ENCODE peak calls at places on chromosomes 1 and 21, in eight cellular contexts. O is ovary; V is right atrium auricular region; X is CD8-positive, alpha-beta memory T cell; B is IMR-90; L is fibroblast of the aortic adventitia; C is suprapubic skin; Q is GM23338. I is an unnamed sample.

GRCh38 chr1:27366113-27366410 is 699 bp downstream of the MAP3K6 start:
- DNase-seq in O (peak), V (peak), X (peak), B (peak), L (no peak), C (peak), Q (peak), I (peak)

GRCh38 chr1:184158911-184159701 is 107.6 kb downstream of the TSEN15 start:
- DNase-seq in O (no peak), V (no peak), X (no peak), B (no peak), L (no peak), C (no peak), Q (peak), I (no peak)

GRCh38 chr1:28950449-28950848 is 36.1 kb downstream of the EPB41 start:
- DNase-seq in O (no peak), V (no peak), X (no peak), B (no peak), L (no peak), C (no peak), Q (no peak), I (no peak)

GRCh38 chr1:26833432-26834405 is 7.2 kb downstream of the ZDHHC18 start:
- DNase-seq in O (no peak), V (no peak), X (peak), B (no peak), L (no peak), C (no peak), Q (no peak), I (peak)

GRCh38 chr1:56223962-56224361 is 355.4 kb downstream of the PLPP3 start:
- DNase-seq in O (no peak), V (no peak), X (no peak), B (no peak), L (no peak), C (no peak), Q (no peak), I (no peak)

GRCh38 chr1:221991221-221991620 is 249.3 kb upstream of the DUSP10 start:
- DNase-seq in O (no peak), V (no peak), X (no peak), B (peak), L (peak), C (no peak), Q (no peak), I (no peak)

GRCh38 chr1:182133181-182133580 is 71.7 kb upstream of the ZNF648 start:
- DNase-seq in O (no peak), V (no peak), X (no peak), B (no peak), L (no peak), C (no peak), Q (no peak), I (no peak)

GRCh38 chr1:53075761-53076163 is 13.7 kb downstream of the PODN start:
- DNase-seq in O (peak), V (no peak), X (no peak), B (no peak), L (no peak), C (peak), Q (no peak), I (no peak)

GRCh38 chr1:152185544-152186391 is 26.7 kb upstream of the RPTN start:
- DNase-seq in O (peak), V (no peak), X (peak), B (peak), L (peak), C (no peak), Q (peak), I (peak)

GRCh38 chr21:32603131-32603530 is 9.0 kb downstream of the CFAP298 start:
- DNase-seq in O (no peak), V (no peak), X (no peak), B (no peak), L (no peak), C (no peak), Q (no peak), I (no peak)

GRCh38 chr1:43152866-43153265 is 19.2 kb downstream of the EBNA1BP2 start:
- DNase-seq in O (no peak), V (no peak), X (no peak), B (peak), L (peak), C (no peak), Q (peak), I (no peak)

GRCh38 chr1:23529146-23530088 is 1.6 kb downstream of the E2F2 start:
- DNase-seq in O (no peak), V (no peak), X (no peak), B (no peak), L (no peak), C (no peak), Q (no peak), I (no peak)

GRCh38 chr1:170731566-170732261 is 67.8 kb downstream of the PRRX1 start:
- DNase-seq in O (no peak), V (no peak), X (no peak), B (no peak), L (no peak), C (no peak), Q (no peak), I (no peak)

GRCh38 chr1:116737020-116737854 is 17.0 kb upstream of the CD2 start:
- DNase-seq in O (peak), V (peak), X (peak), B (peak), L (peak), C (peak), Q (peak), I (peak)

GRCh38 chr1:180860535-180860934 is 52.2 kb upstream of the KIAA1614 start:
- DNase-seq in O (no peak), V (no peak), X (no peak), B (no peak), L (no peak), C (no peak), Q (no peak), I (no peak)

GRCh38 chr21:21165063-21165645 is 166.9 kb downstream of the NCAM2 start:
- DNase-seq in O (no peak), V (no peak), X (no peak), B (peak), L (peak), C (no peak), Q (no peak), I (no peak)

GRCh38 chr21:30395731-30396130 is at the start of gene KRTAP13-1:
- DNase-seq in O (no peak), V (no peak), X (no peak), B (no peak), L (no peak), C (no peak), Q (no peak), I (no peak)

GRCh38 chr1:154961497-154962237 is at the start of gene PYGO2:
- DNase-seq in O (peak), V (no peak), X (peak), B (peak), L (peak), C (no peak), Q (peak), I (peak)

GRCh38 chr1:206105612-206106011 is 11.6 kb downstream of the AVPR1B start:
- DNase-seq in O (no peak), V (no peak), X (no peak), B (no peak), L (no peak), C (no peak), Q (no peak), I (no peak)

GRCh38 chr1:93317943-93318342 is 27.8 kb upstream of the DR1 start:
- DNase-seq in O (no peak), V (no peak), X (no peak), B (no peak), L (no peak), C (no peak), Q (no peak), I (no peak)

GRCh38 chr1:68051475-68051874 is 1.0 kb upstream of the DIRAS3 start:
- DNase-seq in O (peak), V (peak), X (no peak), B (peak), L (peak), C (no peak), Q (peak), I (no peak)
- H3K4me3 ChIP-seq in O (peak), V (peak), X (no peak), B (peak), L (peak), C (peak), Q (peak), I (no peak)

GRCh38 chr1:111474521-111474920 is 737 bp downstream of the C1orf162 start:
- DNase-seq in O (no peak), V (no peak), X (no peak), B (no peak), L (no peak), C (no peak), Q (no peak), I (no peak)

GRCh38 chr1:111474106-111474505 is 322 bp downstream of the C1orf162 start:
- DNase-seq in O (no peak), V (no peak), X (no peak), B (no peak), L (peak), C (no peak), Q (no peak), I (no peak)

GRCh38 chr1:111476214-111476613 is 2.4 kb downstream of the C1orf162 start:
- DNase-seq in O (no peak), V (no peak), X (no peak), B (no peak), L (no peak), C (no peak), Q (no peak), I (no peak)

GRCh38 chr1:111476761-111477309 is 3.1 kb downstream of the C1orf162 start:
- DNase-seq in O (no peak), V (no peak), X (peak), B (no peak), L (no peak), C (no peak), Q (no peak), I (peak)

DNA sequence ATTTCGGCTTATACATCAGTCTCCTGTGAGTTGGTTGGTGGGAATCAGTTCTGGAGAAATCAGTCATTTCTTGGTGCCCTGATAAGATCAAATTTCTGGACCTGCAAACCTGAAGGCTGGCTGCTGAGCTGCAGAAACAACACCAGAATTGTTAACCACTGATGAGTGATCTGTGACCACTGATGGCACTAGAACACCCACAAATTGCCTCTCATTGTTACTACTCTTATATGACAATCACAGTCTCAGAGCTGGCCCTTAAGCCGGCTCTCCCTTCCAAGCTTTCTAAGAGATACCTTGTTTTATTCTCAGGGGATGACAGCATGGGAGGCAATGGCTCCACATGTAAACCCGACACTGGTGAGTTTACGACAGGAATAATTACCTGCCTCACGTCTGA is 1.9 kb downstream of the C1orf162 start:
- DNase-seq in O (no peak), V (no peak), X (no peak), B (no peak), L (no peak), C (no peak), Q (no peak), I (no peak)
- H3K4me3 ChIP-seq in O (no peak), V (no peak), X (peak), B (no peak), L (no peak), C (peak), Q (no peak), I (no peak)

GRCh38 chr1:84434756-84435142 is 36.5 kb downstream of the DNASE2B start:
- DNase-seq in O (no peak), V (no peak), X (no peak), B (peak), L (no peak), C (no peak), Q (no peak), I (no peak)

GRCh38 chr1:84434081-84434755 is 35.9 kb downstream of the DNASE2B start:
- DNase-seq in O (no peak), V (no peak), X (no peak), B (no peak), L (no peak), C (no peak), Q (no peak), I (no peak)

GRCh38 chr1:84435159-84435558 is 36.9 kb downstream of the DNASE2B start:
- DNase-seq in O (no peak), V (no peak), X (no peak), B (no peak), L (no peak), C (no peak), Q (no peak), I (no peak)

GRCh38 chr1:84430519-84430918 is 32.2 kb downstream of the DNASE2B start:
- DNase-seq in O (no peak), V (no peak), X (no peak), B (no peak), L (no peak), C (no peak), Q (no peak), I (no peak)

GRCh38 chr1:84433253-84434080 is 35.2 kb downstream of the DNASE2B start:
- DNase-seq in O (peak), V (no peak), X (peak), B (peak), L (peak), C (no peak), Q (peak), I (peak)
- H3K4me3 ChIP-seq in O (no peak), V (peak), X (peak), B (no peak), L (no peak), C (peak), Q (no peak), I (peak)

GRCh38 chr1:71240656-71241055 is 159.8 kb upstream of the ZRANB2 start:
- DNase-seq in O (no peak), V (no peak), X (no peak), B (peak), L (peak), C (no peak), Q (no peak), I (no peak)
- H3K4me3 ChIP-seq in O (no peak), V (no peak), X (no peak), B (no peak), L (no peak), C (no peak), Q (no peak), I (no peak)